ENCODE peak calls at places on chromosomes 4 and X, in five cellular contexts. E, G, N, R and T are unnamed samples.

GRCh38 chr4:1169171-1169671 is 3.2 kb downstream of the SPON2 start:
- DNase-seq in E (no peak), G (no peak), N (no peak), R (no peak), T (no peak)

GRCh38 chrX:132395059-132395458 is 93.8 kb downstream of the MBNL3 start:
- DNase-seq in E (no peak), G (no peak), N (no peak), R (no peak), T (no peak)

GRCh38 chr4:175346381-175346780 is 428.2 kb downstream of the ADAM29 start:
- DNase-seq in E (no peak), G (no peak), N (no peak), R (no peak), T (no peak)

GRCh38 chr4:185894481-185894880 is 82.5 kb upstream of the SORBS2 start:
- DNase-seq in E (no peak), G (no peak), N (no peak), R (no peak), T (no peak)

GRCh38 chr4:90536408-90536807 is 409.2 kb downstream of the CCSER1 start:
- DNase-seq in E (no peak), G (no peak), N (no peak), R (no peak), T (no peak)

GRCh38 chr4:24892778-24893177 is 20.1 kb downstream of the CCDC149 start:
- DNase-seq in E (no peak), G (no peak), N (peak; percentile 23), R (no peak), T (no peak)

GRCh38 chr4:70676554-70677090 is 10.3 kb upstream of the JCHAIN start:
- DNase-seq in E (no peak), G (no peak), N (no peak), R (no peak), T (no peak)

GRCh38 chr4:79046191-79046590 is 107.0 kb upstream of the PAQR3 start:
- DNase-seq in E (no peak), G (no peak), N (no peak), R (no peak), T (no peak)

GRCh38 chrX:10875995-10876394 is 235.1 kb upstream of the HCCS start:
- DNase-seq in E (no peak), G (no peak), N (no peak), R (no peak), T (no peak)

GRCh38 chr4:14772388-14772787 is 229.9 kb upstream of the CPEB2 start:
- DNase-seq in E (no peak), G (no peak), N (no peak), R (no peak), T (no peak)

GRCh38 chrX:55135171-55135570 is 46.4 kb downstream of the PAGE2 start:
- DNase-seq in E (peak; percentile 2), G (peak; percentile 15), N (peak; percentile 20), R (peak; percentile 39), T (no peak)

GRCh38 chr4:140150886-140151699 is 2.9 kb downstream of the MAML3 start:
- DNase-seq in E (peak; percentile 79), G (peak; percentile 75), N (peak; percentile 94), R (no peak), T (no peak)

GRCh38 chr4:189162073-189162789 is 778.4 kb upstream of the FRG1 start:
- DNase-seq in E (no peak), G (no peak), N (peak; percentile 75), R (no peak), T (no peak)

GRCh38 chrX:133097031-133097430 is at the start of gene USP26:
- DNase-seq in E (no peak), G (no peak), N (no peak), R (no peak), T (no peak)

GRCh38 chr4:8228319-8229250 is 29.5 kb downstream of the SH3TC1 start:
- DNase-seq in E (no peak), G (peak; percentile 58), N (no peak), R (no peak), T (no peak)

GRCh38 chr4:11743961-11744360 is 315.3 kb upstream of the HS3ST1 start:
- DNase-seq in E (no peak), G (no peak), N (no peak), R (no peak), T (no peak)

GRCh38 chr4:11746734-11747133 is 318.0 kb upstream of the HS3ST1 start:
- DNase-seq in E (no peak), G (no peak), N (no peak), R (no peak), T (no peak)

GRCh38 chr4:11743236-11743635 is 314.5 kb upstream of the HS3ST1 start:
- DNase-seq in E (no peak), G (no peak), N (no peak), R (no peak), T (no peak)

DNA sequence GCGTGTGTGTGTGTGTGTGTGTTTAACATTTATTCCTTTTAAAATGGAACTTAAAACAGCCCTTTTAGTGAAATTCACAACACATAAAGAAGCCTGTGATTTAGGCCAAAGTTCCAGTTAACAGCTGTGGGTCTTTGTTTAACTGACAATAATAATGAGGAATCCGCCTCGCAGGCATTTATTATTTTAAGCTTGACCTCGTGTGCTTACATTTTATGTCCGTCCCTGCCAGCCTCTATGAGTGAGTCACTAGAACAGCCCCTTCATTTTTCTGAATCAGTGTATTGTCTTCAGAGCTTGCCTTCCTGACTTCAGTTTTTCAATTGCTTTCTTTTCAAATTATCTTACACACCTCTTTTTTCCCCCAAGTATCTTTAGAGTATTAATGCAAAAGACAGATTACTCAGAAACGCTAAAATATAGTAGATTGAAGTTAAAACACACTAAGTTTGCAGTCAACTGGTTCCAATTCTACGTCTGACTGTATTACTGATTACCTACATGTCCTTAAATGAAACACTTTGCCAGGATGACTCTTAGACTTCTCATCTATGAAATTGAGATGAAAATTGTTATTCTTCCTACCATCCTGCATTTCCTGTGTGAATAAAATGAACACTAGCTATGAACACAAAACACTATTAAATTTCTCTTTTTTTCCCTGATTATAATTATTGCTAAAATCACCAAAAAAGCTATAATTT is 319.6 kb upstream of the HS3ST1 start:
- DNase-seq in E (peak; percentile 83), G (no peak), N (no peak), R (no peak), T (no peak)
- TF ChIP-seq POLR2AphosphoS5 in E (no peak), G (no peak), N (no peak), R (no peak), T (no peak)

GRCh38 chrX:40147399-40148188 is 49.8 kb upstream of the BCOR start:
- DNase-seq in E (no peak), G (no peak), N (peak; percentile 41), R (no peak), T (no peak)
- TF ChIP-seq EZH2 in E (no peak), G (no peak), N (no peak), R (no peak), T (no peak)

GRCh38 chr4:16199132-16199531 is 27.1 kb downstream of the TAPT1 start:
- DNase-seq in E (no peak), G (no peak), N (peak; percentile 49), R (peak; percentile 15), T (no peak)
- TF ChIP-seq POLR2AphosphoS5 in E (no peak), G (no peak), N (no peak), R (no peak), T (no peak)

GRCh38 chrX:25020391-25021131 is 4.8 kb upstream of the ARX start:
- DNase-seq in E (no peak), G (peak; percentile 78), N (peak; percentile 68), R (no peak), T (no peak)
- TF ChIP-seq EZH2 in E (no peak), G (no peak), N (no peak), R (no peak), T (no peak)

DNA sequence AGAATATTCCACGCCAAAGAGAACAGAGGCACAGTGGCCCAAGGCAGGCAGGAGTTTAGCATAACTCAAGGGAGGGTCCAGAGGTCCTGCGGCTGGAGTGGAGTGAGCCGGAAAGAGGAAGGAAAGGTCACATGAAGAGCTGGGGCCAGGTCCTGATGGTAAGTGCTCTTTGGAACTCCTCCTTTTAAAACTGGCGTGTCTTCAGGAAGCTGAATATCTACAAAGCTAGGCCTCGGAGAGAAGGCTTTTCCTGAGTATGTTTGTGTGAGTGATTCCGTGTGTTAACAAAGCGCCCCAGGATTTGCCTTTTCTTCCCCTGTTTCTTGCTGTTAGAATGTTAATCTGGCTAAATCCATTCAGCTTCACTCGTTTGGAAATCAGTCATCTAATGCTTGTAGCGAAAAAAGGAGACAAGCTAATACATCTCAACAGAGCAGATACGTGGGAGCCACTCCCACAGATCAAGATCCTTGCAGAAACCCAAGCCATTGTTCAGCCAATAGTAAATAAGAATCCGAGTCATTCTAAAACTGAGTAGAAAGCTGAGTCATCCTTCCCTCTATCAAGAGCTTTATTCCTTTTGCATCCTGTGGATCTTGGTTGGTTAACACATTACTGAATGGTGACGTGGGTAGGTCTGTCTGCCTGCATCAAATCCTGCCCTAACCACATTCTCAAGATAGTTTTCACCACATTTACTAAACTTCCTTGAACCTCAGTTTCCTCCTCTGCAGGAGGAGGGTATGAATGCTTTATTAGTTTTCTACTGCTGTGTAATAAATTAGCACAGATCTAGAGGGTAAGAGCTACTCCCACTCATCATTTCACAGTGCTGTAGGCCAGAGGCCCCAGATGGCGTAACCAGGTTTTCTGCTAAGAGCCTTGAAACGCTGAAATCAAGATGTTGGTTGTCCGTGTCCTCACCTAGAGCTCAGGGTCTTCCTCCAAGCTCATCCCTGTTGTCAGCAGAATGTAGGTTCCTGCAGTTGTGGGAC is 43.2 kb upstream of the RBM47 start:
- DNase-seq in E (peak; percentile 78), G (no peak), N (peak; percentile 69), R (peak; percentile 57), T (peak; percentile 97)
- TF ChIP-seq POLR2AphosphoS5 in E (peak; percentile 29), G (no peak), N (no peak), R (no peak), T (peak; percentile 48)

DNA sequence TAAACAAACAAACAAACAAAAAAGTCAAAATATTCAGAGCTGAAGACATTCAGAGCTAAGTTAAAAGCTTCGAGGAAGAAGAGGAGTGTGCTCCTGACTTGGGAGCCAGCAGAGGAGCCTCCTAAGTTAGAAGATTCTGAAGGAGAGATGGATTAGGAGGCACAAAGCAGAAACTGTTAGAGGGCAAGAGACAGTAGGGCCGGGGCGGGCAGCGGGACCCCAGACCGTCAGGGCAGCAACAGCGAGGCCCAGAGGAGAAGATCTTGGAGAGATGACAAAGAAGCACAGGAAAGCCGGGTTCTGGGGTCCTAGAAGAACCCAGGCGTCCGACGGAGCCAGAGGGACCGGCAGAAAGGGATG is 682 bp downstream of the KLHL13 start:
- DNase-seq in E (no peak), G (no peak), N (no peak), R (no peak), T (no peak)
- TF ChIP-seq EZH2 in E (no peak), G (no peak), N (no peak), R (no peak), T (no peak)